ENCODE peak calls at places on chromosomes 5 and 9, in seven cellular contexts. Y is BJ, D is tibial artery, S is PC-3, O is fibroblast of lung, E is H1, P is hepatocyte. C is an unnamed sample. For H3K27me3 and H3K36me3, the result is how much of the 10 kb centered on the place peaks cover.

GRCh38 chr9:70609542-70610286 is 195.3 kb upstream of the KLF9 start:
- DNase-seq in Y (peak), D (no peak), S (peak), O (peak), E (no peak), P (peak), C (no peak)

GRCh38 chr5:775960-776861 is 8.3 kb downstream of the ZDHHC11B start:
- DNase-seq in Y (no peak), D (peak), S (no peak), O (no peak), E (no peak), P (no peak), C (peak)

GRCh38 chr9:16335788-16336580 is 534.5 kb downstream of the BNC2 start:
- DNase-seq in Y (peak), D (peak), S (peak), O (peak), E (no peak), P (peak), C (no peak)

GRCh38 chr9:135577256-135577655 is 15.7 kb downstream of the PAEP start:
- DNase-seq in Y (no peak), D (no peak), S (no peak), O (no peak), E (no peak), P (no peak), C (no peak)

GRCh38 chr5:38843665-38844064 is 2.1 kb upstream of the OSMR start:
- DNase-seq in Y (no peak), D (no peak), S (no peak), O (no peak), E (no peak), P (no peak), C (no peak)

GRCh38 chr5:43753069-43753468 is 150.1 kb downstream of the NNT start:
- DNase-seq in Y (no peak), D (peak), S (no peak), O (no peak), E (no peak), P (no peak), C (no peak)

GRCh38 chr9:106286249-106286648 is 576.7 kb upstream of the ZNF462 start:
- DNase-seq in Y (no peak), D (no peak), S (peak), O (peak), E (peak), P (peak), C (peak)

GRCh38 chr5:159189310-159189709 is 20.0 kb downstream of the RNF145 start:
- DNase-seq in Y (no peak), D (no peak), S (peak), O (peak), E (no peak), P (no peak), C (no peak)

GRCh38 chr9:105088499-105088898 is 156.0 kb upstream of the SLC44A1 start:
- DNase-seq in Y (no peak), D (no peak), S (no peak), O (no peak), E (no peak), P (peak), C (no peak)

GRCh38 chr5:95718203-95718602 is 12.9 kb upstream of the RHOBTB3 start:
- DNase-seq in Y (no peak), D (no peak), S (no peak), O (peak), E (no peak), P (no peak), C (no peak)

GRCh38 chr9:69933445-69933844 is 110.2 kb upstream of the MAMDC2 start:
- DNase-seq in Y (no peak), D (no peak), S (no peak), O (peak), E (no peak), P (no peak), C (no peak)

GRCh38 chr5:76527685-76528161 is 95.5 kb downstream of the F2RL2 start:
- DNase-seq in Y (no peak), D (no peak), S (no peak), O (peak), E (no peak), P (no peak), C (no peak)

GRCh38 chr9:96441798-96442445 is 8.0 kb upstream of the HABP4 start:
- DNase-seq in Y (no peak), D (no peak), S (peak), O (no peak), E (no peak), P (peak), C (no peak)

GRCh38 chr9:38417003-38417965 is 7.0 kb downstream of the IGFBPL1 start:
- DNase-seq in Y (no peak), D (no peak), S (peak), O (no peak), E (no peak), P (no peak), C (peak)

GRCh38 chr5:33153891-33154290 is 286.9 kb upstream of the TARS1 start:
- DNase-seq in Y (no peak), D (no peak), S (peak), O (peak), E (no peak), P (no peak), C (no peak)

DNA sequence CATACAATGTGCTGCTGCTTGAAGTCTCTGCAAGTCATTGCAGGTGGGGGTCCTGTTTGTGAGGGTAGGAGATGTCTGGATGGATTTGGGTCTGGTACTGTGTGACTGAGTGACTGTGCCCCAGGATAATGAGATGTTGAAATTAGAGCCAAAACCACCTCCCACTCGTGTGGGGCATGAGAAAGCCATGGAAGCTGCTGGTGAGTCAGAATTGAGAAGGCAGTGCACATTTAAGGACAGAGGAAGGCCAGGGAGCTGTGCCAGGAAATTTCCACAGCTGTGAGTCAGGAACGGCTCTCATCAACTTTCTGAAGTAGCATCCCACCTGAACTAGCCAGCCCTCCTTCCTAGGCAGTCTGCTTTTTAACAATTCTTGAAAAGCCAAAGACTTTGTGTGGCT is 229.8 kb downstream of the DRD1 start:
- DNase-seq in Y (no peak), D (peak), S (peak), O (peak), E (no peak), P (peak), C (no peak)
- H3K27me3 ChIP-seq in Y (under half), D (under half), S (under half), O (under half), E (under half), P (under half), C (under half)

GRCh38 chr5:73214921-73215490 is 42.0 kb downstream of the TMEM174 start:
- DNase-seq in Y (no peak), D (no peak), S (no peak), O (no peak), E (no peak), P (no peak), C (no peak)

GRCh38 chr5:73218552-73219171 is 45.7 kb downstream of the TMEM174 start:
- DNase-seq in Y (no peak), D (no peak), S (peak), O (peak), E (no peak), P (peak), C (peak)

GRCh38 chr5:73215525-73215890 is 42.5 kb downstream of the TMEM174 start:
- DNase-seq in Y (no peak), D (no peak), S (no peak), O (no peak), E (no peak), P (no peak), C (no peak)

GRCh38 chr5:73213566-73213998 is 40.6 kb downstream of the TMEM174 start:
- DNase-seq in Y (peak), D (no peak), S (peak), O (peak), E (no peak), P (no peak), C (peak)

DNA sequence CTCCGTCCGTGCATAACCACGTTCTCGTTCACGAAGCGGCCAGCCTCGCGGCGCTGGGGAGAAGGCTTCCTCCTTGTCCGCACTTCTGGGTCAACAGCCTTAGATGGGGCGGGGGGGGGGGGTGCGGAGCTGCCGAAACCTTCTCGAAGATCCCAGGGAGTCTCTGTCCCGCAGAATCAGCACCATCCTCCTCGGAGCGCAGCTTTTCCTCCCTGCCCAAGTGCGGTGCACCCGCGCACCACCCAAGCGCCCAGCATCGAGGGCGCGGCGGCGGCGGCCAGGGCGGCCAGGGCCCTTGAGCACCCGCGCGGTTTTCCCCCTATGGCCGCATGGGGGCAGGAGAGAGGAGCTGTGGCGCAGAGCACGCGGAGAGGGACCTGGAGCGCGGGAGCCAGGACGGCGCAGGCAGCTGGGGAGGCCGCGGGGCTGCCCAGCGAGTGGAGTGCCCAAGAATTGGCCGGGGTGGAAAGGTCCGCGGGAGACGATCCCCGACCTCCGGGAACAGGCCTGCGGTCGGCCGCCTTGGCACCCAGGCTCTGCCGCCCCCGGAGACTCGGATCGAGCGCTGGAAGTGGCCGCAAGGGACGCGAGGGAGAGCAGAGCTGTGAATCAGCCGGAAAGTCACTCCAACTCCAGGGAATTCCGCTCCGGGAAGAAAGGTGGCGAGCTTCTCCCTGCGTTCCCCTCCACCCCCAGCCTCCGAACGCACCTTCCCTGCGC is 43.1 kb downstream of the TMEM174 start:
- DNase-seq in Y (no peak), D (peak), S (peak), O (peak), E (no peak), P (peak), C (peak)
- H3K4me3 ChIP-seq in Y (peak), D (peak), S (peak), O (peak), E (peak), P (peak), C (peak)

DNA sequence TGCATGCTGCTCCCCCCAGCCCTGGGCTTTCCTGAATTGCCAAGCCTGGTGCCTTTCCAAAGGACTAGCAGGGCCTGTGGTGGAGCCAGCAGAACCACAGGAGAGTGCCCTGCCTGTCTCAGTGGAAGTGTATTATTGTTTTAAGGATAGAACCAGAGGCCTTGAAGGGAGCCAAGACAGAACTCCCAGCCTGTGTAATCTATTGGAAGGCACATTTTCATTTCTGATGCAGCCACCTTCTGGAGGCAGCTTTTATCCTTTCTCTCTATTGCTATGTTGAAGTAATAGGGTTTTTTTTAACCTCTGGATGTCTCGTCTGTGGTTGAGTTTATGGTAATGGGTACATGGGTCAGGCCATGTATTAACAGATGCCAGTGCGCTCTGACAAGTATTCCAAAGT is 29.3 kb downstream of the RNF44 start:
- DNase-seq in Y (no peak), D (no peak), S (no peak), O (no peak), E (no peak), P (no peak), C (no peak)
- H3K36me3 ChIP-seq in Y (under half), D (under half), S (under half), O (under half), E (under half), P (under half), C (under half)

GRCh38 chr9:129775443-129775842 is 22.6 kb upstream of the PTGES start:
- DNase-seq in Y (no peak), D (no peak), S (no peak), O (no peak), E (no peak), P (no peak), C (no peak)

GRCh38 chr9:129774791-129775149 is 21.9 kb upstream of the PTGES start:
- DNase-seq in Y (no peak), D (no peak), S (no peak), O (no peak), E (no peak), P (no peak), C (peak)

GRCh38 chr9:129770741-129771140 is 17.9 kb upstream of the PTGES start:
- DNase-seq in Y (no peak), D (no peak), S (no peak), O (no peak), E (no peak), P (no peak), C (no peak)

GRCh38 chr9:129776566-129776937 is 23.7 kb upstream of the PTGES start:
- DNase-seq in Y (no peak), D (no peak), S (no peak), O (peak), E (no peak), P (no peak), C (no peak)

GRCh38 chr9:129773262-129774048 is 20.6 kb upstream of the PTGES start:
- DNase-seq in Y (no peak), D (peak), S (peak), O (peak), E (no peak), P (no peak), C (no peak)
- H3K27me3 ChIP-seq in Y (under half), D (under half), S (under half), O (under half), E (under half), P (under half), C (under half)

DNA sequence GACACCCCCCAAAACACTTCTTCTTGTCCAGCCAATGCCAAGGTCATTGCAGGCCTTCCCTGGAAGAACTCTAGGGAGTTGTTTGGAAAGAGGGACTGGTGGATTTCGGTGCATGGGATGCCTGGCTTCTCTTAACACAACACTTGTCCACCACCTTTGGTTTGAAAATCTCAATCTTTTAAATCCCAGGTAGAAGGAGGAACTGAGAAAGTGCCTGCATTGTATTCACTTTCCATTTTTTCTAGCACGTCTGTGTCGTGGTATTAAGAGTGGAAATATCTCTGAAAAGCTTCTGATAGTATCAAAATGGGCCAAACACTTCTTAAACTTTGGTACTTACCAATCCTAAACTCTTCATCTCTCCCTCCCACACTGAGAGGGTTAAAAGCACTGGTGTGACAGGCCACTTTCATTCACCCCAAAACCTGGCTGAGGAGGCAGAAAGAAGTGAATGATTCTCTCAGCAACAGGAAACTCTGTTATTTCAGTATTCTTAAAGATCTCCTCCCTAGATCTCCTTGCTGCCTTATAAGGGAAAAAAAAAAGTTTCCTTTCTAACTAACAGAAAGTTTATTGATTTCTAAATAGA is 3.8 kb upstream of the NFIB start:
- DNase-seq in Y (no peak), D (no peak), S (no peak), O (no peak), E (no peak), P (no peak), C (no peak)
- H3K4me3 ChIP-seq in Y (no peak), D (peak), S (no peak), O (no peak), E (no peak), P (no peak), C (no peak)

GRCh38 chr5:37197340-37198050 is 51.7 kb downstream of the CPLANE1 start:
- DNase-seq in Y (no peak), D (no peak), S (no peak), O (no peak), E (no peak), P (no peak), C (no peak)
- H3K36me3 ChIP-seq in Y (under half), D (under half), S (under half), O (under half), E (under half), P (under half), C (under half)

GRCh38 chr9:36840895-36841536 is 193.1 kb downstream of the PAX5 start:
- DNase-seq in Y (no peak), D (no peak), S (no peak), O (no peak), E (no peak), P (no peak), C (no peak)
- H3K27me3 ChIP-seq in Y (under half), D (under half), S (under half), O (under half), E (under half), P (under half), C (under half)